ENCODE peak calls at places on chromosomes 2 and 18, in seven cellular contexts. E is fibroblast of mammary gland; M is astrocyte of the cerebellum; K is A673; B is CD4-positive, alpha-beta T cell; D is lower lobe of right lung; U is GM20000. Y is an unnamed sample.

GRCh38 chr2:54061272-54061671 is 54.1 kb upstream of the ACYP2 start:
- DNase-seq in D (no peak), K (no peak), E (no peak), M (no peak), B (no peak), U (no peak), Y (no peak)

GRCh38 chr2:98348066-98348561 is 1.9 kb downstream of the CNGA3 start:
- DNase-seq in E (no peak), U (no peak), M (no peak), K (no peak), B (no peak), D (no peak), Y (no peak)

GRCh38 chr2:207787800-207788199 is 18.1 kb upstream of the FZD5 start:
- DNase-seq in D (no peak), M (no peak), U (no peak), K (no peak), E (no peak), B (no peak), Y (no peak)

GRCh38 chr18:64131314-64131713 is 17.6 kb downstream of the LINC00305 start:
- DNase-seq in K (no peak), E (no peak), M (no peak), B (no peak), D (no peak), U (no peak), Y (no peak)

GRCh38 chr2:238694136-238694755 is 153.6 kb upstream of the TWIST2 start:
- DNase-seq in B (no peak), K (no peak), E (no peak), M (no peak), D (no peak), U (no peak), Y (no peak)

GRCh38 chr2:10329880-10330699 is 27.4 kb downstream of the HPCAL1 start:
- DNase-seq in D (no peak), M (no peak), K (no peak), E (peak), B (peak), U (no peak), Y (peak)

GRCh38 chr2:117980381-117980780 is 33.5 kb downstream of the CCDC93 start:
- DNase-seq in B (no peak), M (no peak), K (peak), D (no peak), E (peak), U (no peak), Y (no peak)

GRCh38 chr2:79393806-79394484 is 118.9 kb upstream of the CTNNA2 start:
- DNase-seq in K (no peak), U (no peak), M (peak), D (no peak), E (peak), B (no peak), Y (no peak)

GRCh38 chr2:69685321-69686048 is 41.9 kb upstream of the AAK1 start:
- DNase-seq in U (no peak), M (peak), D (no peak), E (peak), B (no peak), K (no peak), Y (no peak)

GRCh38 chr18:67509711-67510110 is 6.8 kb downstream of the DSEL start:
- DNase-seq in K (peak), M (no peak), D (no peak), B (no peak), U (no peak), E (peak), Y (no peak)

GRCh38 chr2:65081232-65081685 is 25.0 kb downstream of the CEP68 start:
- DNase-seq in D (no peak), M (no peak), K (no peak), B (no peak), E (no peak), U (no peak), Y (no peak)

GRCh38 chr2:148517296-148517695 is 127.3 kb upstream of the EPC2 start:
- DNase-seq in K (no peak), U (no peak), B (no peak), D (no peak), M (no peak), E (no peak), Y (no peak)

GRCh38 chr2:85796549-85797262 is 42.9 kb downstream of the ATOH8 start:
- DNase-seq in D (no peak), K (no peak), U (no peak), B (no peak), E (no peak), M (no peak), Y (peak)

GRCh38 chr18:36176177-36176584 is 11.1 kb upstream of the MOCOS start:
- DNase-seq in M (no peak), B (no peak), E (no peak), D (no peak), U (no peak), K (no peak), Y (no peak)

GRCh38 chr2:207768891-207769596 is 662 bp downstream of the FZD5 start:
- DNase-seq in B (no peak), K (peak), M (no peak), U (peak), E (peak), D (peak), Y (no peak)

GRCh38 chr2:50691518-50691917 is 340.4 kb downstream of the NRXN1 start:
- DNase-seq in B (no peak), D (no peak), K (no peak), E (no peak), M (no peak), U (no peak), Y (no peak)

GRCh38 chr2:235954281-235954680 is 213.9 kb downstream of the GBX2 start:
- DNase-seq in U (no peak), M (no peak), E (no peak), K (no peak), B (no peak), D (no peak), Y (no peak)

GRCh38 chr2:204507636-204508035 is 37.6 kb upstream of the PARD3B start:
- DNase-seq in U (no peak), E (no peak), B (no peak), D (no peak), K (no peak), M (no peak), Y (no peak)

GRCh38 chr18:12726774-12727550 is 24.1 kb downstream of the PSMG2 start:
- DNase-seq in E (peak), D (no peak), K (peak), U (peak), B (peak), M (peak), Y (no peak)

GRCh38 chr2:197248001-197248401 is 62.6 kb downstream of the ANKRD44 start:
- DNase-seq in M (no peak), U (no peak), E (no peak), D (no peak), K (no peak), B (no peak), Y (no peak)

GRCh38 chr2:105329197-105329554 is 359 bp downstream of the TGFBRAP1 start:
- DNase-seq in D (peak), K (peak), B (no peak), E (no peak), U (peak), M (no peak), Y (no peak)

GRCh38 chr2:197149546-197149945 is 161.0 kb downstream of the ANKRD44 start:
- DNase-seq in E (no peak), U (no peak), K (no peak), D (no peak), B (no peak), M (no peak), Y (no peak)

GRCh38 chr18:42373584-42373983 is 418.6 kb downstream of the PIK3C3 start:
- DNase-seq in E (no peak), K (peak), M (no peak), B (no peak), D (no peak), U (no peak), Y (no peak)

GRCh38 chr2:147396890-147397289 is 447.9 kb upstream of the ACVR2A start:
- DNase-seq in U (no peak), M (no peak), B (no peak), D (no peak), K (no peak), E (no peak), Y (no peak)

DNA sequence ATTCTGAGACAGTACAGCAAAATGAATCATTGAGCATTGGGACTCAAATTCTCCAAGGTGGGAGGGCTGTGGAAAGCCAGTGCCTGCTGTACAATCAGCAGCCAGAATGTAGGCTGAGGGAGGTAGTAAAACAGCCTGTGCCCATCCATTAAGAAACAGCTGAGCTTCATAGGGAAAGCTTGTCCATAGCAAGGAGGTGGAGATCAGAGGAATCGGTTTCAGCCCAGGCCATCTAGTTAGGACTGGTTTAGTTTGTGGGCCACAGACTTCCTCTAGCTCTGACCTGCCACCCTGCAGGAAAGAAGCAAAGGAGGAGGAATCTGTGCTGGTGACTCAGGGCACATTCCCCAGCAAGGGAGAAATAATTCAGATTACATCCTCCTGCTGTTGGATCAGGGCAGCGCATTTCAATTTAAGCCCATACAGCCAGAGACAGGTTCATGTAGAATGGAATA is 333.4 kb downstream of the SETBP1 start:
- DNase-seq in E (peak), K (peak), D (no peak), M (peak), U (no peak), B (no peak), Y (no peak)
- TF ChIP-seq CTCF in E (peak), K (no peak), D (no peak), M (peak), U (no peak), B (no peak), Y (peak)

DNA sequence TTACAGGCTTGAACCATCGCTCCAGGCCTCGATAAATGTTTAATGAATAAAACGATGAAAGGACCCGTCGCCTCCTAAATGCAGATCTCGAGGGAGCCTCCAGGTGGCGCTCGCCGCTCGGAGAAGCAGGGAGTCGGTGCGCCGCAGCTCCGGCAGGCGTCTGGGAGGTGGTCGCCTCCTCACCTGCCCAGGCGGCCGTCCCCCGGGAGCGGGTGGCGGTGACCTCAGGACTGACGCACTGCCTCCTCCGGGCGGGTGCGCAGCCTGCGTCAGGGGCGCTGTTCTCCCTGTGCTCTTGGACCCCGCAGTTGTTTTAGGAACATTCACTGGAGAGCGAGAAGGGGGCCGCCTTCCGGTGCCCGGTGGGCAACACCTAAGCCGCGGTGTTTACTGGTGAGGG is 38.6 kb upstream of the POLE4 start:
- DNase-seq in B (peak), M (no peak), K (peak), D (peak), E (peak), U (peak), Y (no peak)
- TF ChIP-seq CTCF in B (peak), M (peak), K (peak), D (peak), E (peak), U (peak), Y (peak)

GRCh38 chr2:129253461-129253812 is 726.0 kb upstream of the RAB6C start:
- DNase-seq in M (no peak), D (no peak), B (no peak), E (no peak), U (peak), K (peak), Y (no peak)
- TF ChIP-seq CTCF in M (peak), D (no peak), B (no peak), E (no peak), U (no peak), K (peak), Y (peak)

DNA sequence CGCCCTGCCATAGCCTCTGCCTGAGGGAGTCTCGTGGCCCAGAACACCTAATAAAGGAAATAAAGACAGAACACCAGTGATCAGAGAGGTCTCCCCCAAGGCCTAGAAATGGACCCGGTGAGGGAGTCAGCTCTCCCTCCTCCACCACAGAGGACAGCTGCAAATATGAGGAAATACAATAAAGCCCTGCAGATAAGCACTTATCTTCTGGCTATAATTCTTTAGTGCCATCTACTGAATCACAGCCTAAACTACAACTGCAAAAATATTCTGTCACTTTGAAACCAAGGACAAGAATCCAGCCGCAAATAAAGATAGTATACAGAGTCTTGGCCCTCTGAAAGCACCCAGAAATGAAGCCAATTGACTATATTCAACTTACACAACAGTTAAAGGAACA is 42.4 kb upstream of the TACR1 start:
- DNase-seq in U (no peak), D (no peak), E (peak), M (no peak), B (no peak), K (peak), Y (no peak)
- TF ChIP-seq CTCF in U (no peak), D (no peak), E (peak), M (peak), B (no peak), K (peak), Y (peak)

DNA sequence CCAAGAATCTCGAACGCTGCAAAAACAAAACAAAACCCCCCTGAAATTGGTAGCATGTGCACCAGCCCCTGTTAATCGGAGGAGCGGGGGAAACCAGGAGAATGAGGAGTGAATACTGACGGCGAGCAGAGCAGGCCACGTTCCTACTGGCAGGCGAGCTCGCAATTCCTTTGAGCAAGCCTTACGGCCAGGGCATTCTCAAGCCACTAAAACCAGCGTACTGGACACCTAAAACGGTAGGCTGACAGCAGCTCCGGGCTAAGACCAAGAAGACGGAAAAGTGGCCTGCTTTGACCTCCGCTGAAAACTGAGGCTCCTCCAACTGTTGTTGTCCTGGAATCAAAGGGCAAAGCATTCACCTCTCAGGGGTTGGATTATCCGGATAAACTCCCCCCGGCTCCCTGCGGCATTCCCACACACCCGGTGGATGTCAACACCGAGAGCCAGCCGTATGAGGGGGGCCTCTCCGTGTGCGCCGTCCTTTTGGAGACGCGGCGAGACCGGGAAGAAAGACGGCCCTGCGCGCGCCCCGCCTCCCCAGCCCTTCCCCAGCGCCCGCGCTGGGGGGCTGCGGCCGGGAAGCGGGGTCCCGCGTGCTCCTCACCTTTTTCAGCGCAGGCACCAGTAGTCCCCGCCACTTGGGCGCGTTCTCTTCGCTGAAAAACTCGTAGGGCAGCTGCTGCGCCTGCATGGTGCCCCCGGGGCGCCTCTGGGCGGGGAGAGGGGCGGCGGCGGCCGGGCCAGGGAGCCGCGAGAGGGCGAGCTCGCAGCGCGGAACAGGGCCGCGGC is 925 bp downstream of the SOS1 start:
- DNase-seq in D (peak), M (no peak), U (peak), K (peak), B (peak), E (peak), Y (no peak)
- TF ChIP-seq CTCF in D (peak), M (peak), U (peak), K (peak), B (no peak), E (no peak), Y (peak)

GRCh38 chr2:230809677-230810251 is 55.0 kb upstream of the ITM2C start:
- DNase-seq in E (no peak), B (no peak), D (no peak), M (no peak), U (no peak), K (peak), Y (no peak)
- TF ChIP-seq CTCF in E (peak), B (peak), D (no peak), M (peak), U (no peak), K (peak), Y (peak)

GRCh38 chr2:190149942-190150341 is 87.4 kb upstream of the MSTN start:
- DNase-seq in B (no peak), M (no peak), E (no peak), D (no peak), K (no peak), U (no peak), Y (no peak)
- TF ChIP-seq CTCF in B (no peak), M (no peak), E (no peak), D (no peak), K (no peak), U (no peak), Y (no peak)

DNA sequence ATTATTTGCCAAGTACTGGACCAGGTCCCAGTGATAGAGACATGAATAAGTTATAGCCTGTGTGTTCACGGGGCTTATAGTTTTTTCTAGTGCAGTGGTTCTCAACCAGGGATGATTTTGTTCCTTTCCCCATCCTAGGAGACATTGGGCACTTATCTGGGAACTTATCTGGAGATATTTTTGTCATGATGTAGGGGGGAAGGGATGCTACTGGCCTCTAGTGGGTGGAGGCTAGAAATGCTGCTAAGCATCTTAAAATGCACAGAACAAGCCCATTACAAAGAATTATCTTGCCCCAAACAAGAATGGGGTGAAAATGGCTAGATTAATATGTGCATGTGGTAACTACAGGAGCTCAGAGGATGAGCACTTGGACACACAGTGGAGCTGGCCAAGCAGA is 75.2 kb downstream of the KLHL29 start:
- DNase-seq in U (no peak), B (no peak), K (peak), D (no peak), M (no peak), E (peak), Y (no peak)
- TF ChIP-seq CTCF in U (peak), B (no peak), K (peak), D (peak), M (peak), E (peak), Y (peak)

GRCh38 chr2:219438453-219438852 is 3.8 kb downstream of the SPEG start:
- DNase-seq in K (no peak), U (no peak), M (no peak), D (no peak), B (no peak), E (no peak), Y (no peak)
- TF ChIP-seq CTCF in K (no peak), U (no peak), M (no peak), D (no peak), B (no peak), E (no peak), Y (no peak)

GRCh38 chr2:81895620-81896245 is 1591.2 kb upstream of the LRRTM1 start:
- DNase-seq in K (no peak), E (no peak), D (no peak), M (no peak), B (no peak), U (no peak), Y (no peak)

DNA sequence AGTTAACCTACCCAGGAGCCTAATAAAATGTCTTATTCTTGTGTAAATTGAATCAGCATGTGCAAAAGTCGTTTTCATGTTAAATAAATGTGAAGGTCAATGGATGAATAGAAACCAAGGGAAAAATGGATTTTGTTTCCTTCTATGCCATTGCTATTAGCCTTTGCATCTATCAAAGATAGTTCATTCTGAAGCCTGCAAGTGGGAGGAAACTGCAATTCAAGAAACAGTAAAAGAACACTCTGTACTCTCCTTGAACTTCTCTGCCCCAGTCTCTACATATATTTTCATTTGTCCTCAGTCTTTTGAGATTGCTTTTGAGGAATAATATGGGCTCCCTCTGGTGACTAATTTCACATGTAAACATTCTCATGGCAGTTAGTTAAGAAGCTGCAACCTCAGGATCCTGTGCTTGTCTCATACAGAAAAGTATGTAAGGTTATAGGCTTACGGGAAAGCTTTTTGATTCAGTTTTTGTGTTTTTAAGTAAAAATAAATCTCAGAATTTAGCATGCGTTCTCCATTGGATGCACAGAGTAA is 1590.0 kb upstream of the LRRTM1 start:
- DNase-seq in K (no peak), M (no peak), B (no peak), E (no peak), U (no peak), D (no peak), Y (no peak)
- TF ChIP-seq CTCF in K (no peak), M (no peak), B (no peak), E (no peak), U (no peak), D (no peak), Y (no peak)

Y was measured in chondrocyte.